ENCODE peak calls at places on chromosomes 1 and 21, in six cellular contexts. One of them, this sample, is unnamed.
A peak's percentile ranks its signal among the peaks of the same experiment; 100 is the strongest.

GRCh38 chr1:233790662-233791371 is 113.7 kb upstream of the SLC35F3 start:
- DNase-seq in GM12878: peak; percentile 30
- DNase-seq in endothelial cell of umbilical vein: peak; percentile 41
- DNase-seq in A549: peak; percentile 88
- DNase-seq in HepG2: peak; percentile 43
- DNase-seq in K562: peak; percentile 81
- DNase-seq in this sample: peak; percentile 59

GRCh38 chr1:239545466-239545865 is 159.1 kb downstream of the CHRM3 start:
- DNase-seq in GM12878: no peak
- DNase-seq in endothelial cell of umbilical vein: no peak
- DNase-seq in A549: no peak
- DNase-seq in HepG2: no peak
- DNase-seq in K562: no peak
- DNase-seq in this sample: no peak

GRCh38 chr1:33460947-33461629 is 11.4 kb upstream of the ZSCAN20 start:
- DNase-seq in GM12878: peak; percentile 67
- DNase-seq in endothelial cell of umbilical vein: peak; percentile 65
- DNase-seq in A549: no peak
- DNase-seq in HepG2: no peak
- DNase-seq in K562: no peak
- DNase-seq in this sample: peak; percentile 59

GRCh38 chr1:107139833-107140702 is 771 bp upstream of the NTNG1 start:
- DNase-seq in GM12878: no peak
- DNase-seq in endothelial cell of umbilical vein: peak; percentile 3
- DNase-seq in A549: no peak
- DNase-seq in HepG2: no peak
- DNase-seq in K562: no peak
- DNase-seq in this sample: peak; percentile 6

GRCh38 chr21:33308586-33309490 is 15.9 kb upstream of the IFNAR1 start:
- DNase-seq in GM12878: peak; percentile 98
- DNase-seq in endothelial cell of umbilical vein: no peak
- DNase-seq in A549: no peak
- DNase-seq in HepG2: no peak
- DNase-seq in K562: no peak
- DNase-seq in this sample: peak; percentile 65

GRCh38 chr21:42039470-42039901 is 29.3 kb upstream of the ZBTB21 start:
- DNase-seq in GM12878: no peak
- DNase-seq in endothelial cell of umbilical vein: no peak
- DNase-seq in A549: no peak
- DNase-seq in HepG2: no peak
- DNase-seq in K562: no peak
- DNase-seq in this sample: no peak

GRCh38 chr1:224801761-224802490 is 127.5 kb upstream of the DNAH14 start:
- DNase-seq in GM12878: no peak
- DNase-seq in endothelial cell of umbilical vein: no peak
- DNase-seq in A549: no peak
- DNase-seq in HepG2: no peak
- DNase-seq in K562: no peak
- DNase-seq in this sample: no peak

GRCh38 chr1:180926164-180926981 is 13.7 kb downstream of the KIAA1614 start:
- DNase-seq in GM12878: no peak
- DNase-seq in endothelial cell of umbilical vein: no peak
- DNase-seq in A549: no peak
- DNase-seq in HepG2: no peak
- DNase-seq in K562: no peak
- DNase-seq in this sample: no peak

GRCh38 chr1:43524804-43525203 is 5.9 kb upstream of the PTPRF start:
- DNase-seq in GM12878: no peak
- DNase-seq in endothelial cell of umbilical vein: no peak
- DNase-seq in A549: no peak
- DNase-seq in HepG2: no peak
- DNase-seq in K562: peak; percentile 69
- DNase-seq in this sample: no peak

GRCh38 chr1:110477445-110477957 is 26.6 kb downstream of the PROK1 start:
- DNase-seq in GM12878: no peak
- DNase-seq in endothelial cell of umbilical vein: no peak
- DNase-seq in A549: peak; percentile 50
- DNase-seq in HepG2: no peak
- DNase-seq in K562: no peak
- DNase-seq in this sample: peak; percentile 21

GRCh38 chr1:39337067-39337466 is 132.6 kb downstream of the MACF1 start:
- DNase-seq in GM12878: no peak
- DNase-seq in endothelial cell of umbilical vein: no peak
- DNase-seq in A549: no peak
- DNase-seq in HepG2: no peak
- DNase-seq in K562: no peak
- DNase-seq in this sample: no peak

GRCh38 chr21:44436111-44436611 is 19.1 kb upstream of the LRRC3 start:
- DNase-seq in GM12878: no peak
- DNase-seq in endothelial cell of umbilical vein: no peak
- DNase-seq in A549: no peak
- DNase-seq in HepG2: no peak
- DNase-seq in K562: no peak
- DNase-seq in this sample: no peak

GRCh38 chr1:117658676-117659075 is 52.8 kb downstream of the TENT5C start:
- DNase-seq in GM12878: peak; percentile 51
- DNase-seq in endothelial cell of umbilical vein: no peak
- DNase-seq in A549: no peak
- DNase-seq in HepG2: no peak
- DNase-seq in K562: no peak
- DNase-seq in this sample: no peak
- TF ChIP-seq CTCF in GM12878: no peak
- TF ChIP-seq CTCF in endothelial cell of umbilical vein: no peak
- TF ChIP-seq CTCF in A549: no peak
- TF ChIP-seq CTCF in HepG2: no peak
- TF ChIP-seq CTCF in K562: no peak
- TF ChIP-seq CTCF in this sample: no peak

DNA sequence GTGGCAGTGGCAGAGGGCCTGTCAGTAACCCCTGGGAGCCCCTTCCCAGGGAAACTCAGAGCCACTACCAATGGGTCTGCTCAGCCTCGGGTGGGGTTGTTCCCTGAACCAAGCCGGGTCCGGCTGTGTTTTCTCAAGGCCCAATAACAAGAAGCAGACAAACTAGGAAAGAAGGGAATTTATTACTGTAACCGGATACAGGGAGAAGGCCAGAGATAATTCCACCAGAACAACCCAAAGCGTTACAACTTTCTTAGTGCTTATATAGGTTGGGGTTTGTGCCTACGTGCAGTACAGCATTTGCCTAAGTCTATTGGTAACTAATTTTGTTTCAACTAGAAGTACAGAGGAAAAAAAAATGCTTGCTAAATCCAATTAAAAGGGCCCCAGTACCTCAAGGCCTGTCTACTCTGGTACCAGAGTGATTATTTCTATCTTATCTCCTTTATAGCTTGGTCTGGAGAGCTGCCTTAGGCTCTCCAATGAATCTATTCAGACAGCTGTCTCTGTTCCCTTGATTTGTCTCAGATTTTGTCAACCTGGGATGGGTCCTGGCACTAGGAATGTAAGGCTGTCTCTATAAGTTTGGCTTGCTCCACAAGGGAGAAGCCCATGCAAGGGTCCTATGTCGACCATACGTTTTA is 57.3 kb upstream of the CCDC190 start:
- DNase-seq in GM12878: no peak
- DNase-seq in endothelial cell of umbilical vein: no peak
- DNase-seq in A549: no peak
- DNase-seq in HepG2: no peak
- DNase-seq in K562: no peak
- DNase-seq in this sample: no peak
- TF ChIP-seq MYC in GM12878: no peak
- TF ChIP-seq MYC in endothelial cell of umbilical vein: no peak
- TF ChIP-seq MYC in A549: no peak
- TF ChIP-seq MYC in HepG2: no peak
- TF ChIP-seq MYC in K562: no peak
- TF ChIP-seq MYC in this sample: no peak

GRCh38 chr1:6051423-6051822 is 5.7 kb downstream of the KCNAB2 start:
- DNase-seq in GM12878: no peak
- DNase-seq in endothelial cell of umbilical vein: no peak
- DNase-seq in A549: no peak
- DNase-seq in HepG2: no peak
- DNase-seq in K562: no peak
- DNase-seq in this sample: no peak

GRCh38 chr1:6053206-6053546 is 7.5 kb downstream of the KCNAB2 start:
- DNase-seq in GM12878: no peak
- DNase-seq in endothelial cell of umbilical vein: no peak
- DNase-seq in A549: no peak
- DNase-seq in HepG2: no peak
- DNase-seq in K562: no peak
- DNase-seq in this sample: no peak

GRCh38 chr1:6049419-6049818 is 3.7 kb downstream of the KCNAB2 start:
- DNase-seq in GM12878: no peak
- DNase-seq in endothelial cell of umbilical vein: no peak
- DNase-seq in A549: no peak
- DNase-seq in HepG2: no peak
- DNase-seq in K562: no peak
- DNase-seq in this sample: no peak

GRCh38 chr1:6054596-6054995 is 8.9 kb downstream of the KCNAB2 start:
- DNase-seq in GM12878: no peak
- DNase-seq in endothelial cell of umbilical vein: no peak
- DNase-seq in A549: no peak
- DNase-seq in HepG2: no peak
- DNase-seq in K562: no peak
- DNase-seq in this sample: no peak

DNA sequence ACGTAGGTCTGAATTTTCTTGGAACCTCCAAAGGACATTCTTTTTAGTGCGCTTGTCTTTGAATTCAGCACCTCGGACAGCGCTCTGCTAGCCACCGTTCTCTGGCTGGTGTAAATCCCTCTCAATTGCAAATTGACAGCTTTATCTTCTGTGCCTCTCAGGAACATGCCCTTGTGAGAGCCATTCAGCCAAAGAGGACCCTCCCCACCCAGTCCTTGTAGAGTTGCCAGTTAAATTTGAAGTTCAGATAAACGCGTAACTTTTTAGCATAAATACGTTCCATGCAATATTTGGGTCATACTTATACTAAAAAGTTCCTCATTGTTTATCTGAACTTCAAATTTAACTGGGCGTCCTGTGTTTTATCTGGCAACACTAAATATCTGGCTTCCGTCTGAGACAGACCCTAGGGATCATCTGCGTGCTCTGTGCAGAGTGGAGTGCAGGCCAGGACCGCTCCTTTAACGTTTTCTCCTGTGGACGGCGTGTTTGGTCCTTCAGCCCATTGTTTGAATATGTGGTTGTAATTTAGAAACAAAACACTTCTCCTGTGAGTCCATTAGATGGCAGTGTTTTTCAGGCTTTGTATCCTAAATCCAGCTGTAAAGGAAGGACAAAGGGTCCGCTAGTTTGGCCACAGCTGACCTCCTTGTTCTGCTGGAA is 7.0 kb downstream of the KCNAB2 start:
- DNase-seq in GM12878: no peak
- DNase-seq in endothelial cell of umbilical vein: peak; percentile 70
- DNase-seq in A549: peak; percentile 81
- DNase-seq in HepG2: peak; percentile 43
- DNase-seq in K562: peak; percentile 71
- DNase-seq in this sample: peak; percentile 63
- TF ChIP-seq CTCF in GM12878: peak; percentile 39
- TF ChIP-seq CTCF in endothelial cell of umbilical vein: peak; percentile 62
- TF ChIP-seq CTCF in A549: peak; percentile 57
- TF ChIP-seq CTCF in HepG2: peak; percentile 74
- TF ChIP-seq CTCF in K562: peak; percentile 72
- TF ChIP-seq CTCF in this sample: peak; percentile 14

GRCh38 chr1:22327411-22327810 is 124.2 kb upstream of the ZBTB40 start:
- DNase-seq in GM12878: no peak
- DNase-seq in endothelial cell of umbilical vein: no peak
- DNase-seq in A549: no peak
- DNase-seq in HepG2: no peak
- DNase-seq in K562: no peak
- DNase-seq in this sample: no peak
- TF ChIP-seq MYC in GM12878: no peak
- TF ChIP-seq MYC in endothelial cell of umbilical vein: no peak
- TF ChIP-seq MYC in A549: no peak
- TF ChIP-seq MYC in HepG2: no peak
- TF ChIP-seq MYC in K562: no peak
- TF ChIP-seq MYC in this sample: no peak

DNA sequence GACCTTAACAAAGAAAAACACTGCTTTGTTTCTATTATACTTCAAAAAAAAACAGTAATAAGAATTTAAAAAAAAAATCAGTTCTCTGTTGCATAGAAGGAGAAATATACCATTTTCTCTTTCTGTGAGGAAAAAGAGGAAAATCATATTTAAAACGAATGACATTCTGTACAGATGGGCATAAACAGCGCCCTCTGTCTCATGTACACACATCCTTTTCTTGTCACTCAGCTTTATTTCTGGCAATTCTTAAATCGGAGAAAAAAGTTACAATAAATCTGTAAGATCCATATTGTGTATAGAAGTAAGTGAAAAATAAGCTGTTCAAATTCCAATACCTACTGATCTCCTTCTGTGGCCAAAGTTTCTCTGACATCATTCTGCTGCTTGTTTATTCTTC is 245.4 kb downstream of the SMYD3 start:
- DNase-seq in GM12878: no peak
- DNase-seq in endothelial cell of umbilical vein: no peak
- DNase-seq in A549: no peak
- DNase-seq in HepG2: no peak
- DNase-seq in K562: no peak
- DNase-seq in this sample: peak; percentile 15
- TF ChIP-seq CTCF in GM12878: no peak
- TF ChIP-seq CTCF in endothelial cell of umbilical vein: peak; percentile 1
- TF ChIP-seq CTCF in A549: no peak
- TF ChIP-seq CTCF in HepG2: peak; percentile 41
- TF ChIP-seq CTCF in K562: no peak
- TF ChIP-seq CTCF in this sample: no peak

GRCh38 chr1:2065699-2066098 is 15.5 kb downstream of the PRKCZ start:
- DNase-seq in GM12878: no peak
- DNase-seq in endothelial cell of umbilical vein: no peak
- DNase-seq in A549: no peak
- DNase-seq in HepG2: no peak
- DNase-seq in K562: no peak
- DNase-seq in this sample: no peak
- TF ChIP-seq MYC in GM12878: no peak
- TF ChIP-seq MYC in endothelial cell of umbilical vein: no peak
- TF ChIP-seq MYC in A549: no peak
- TF ChIP-seq MYC in HepG2: no peak
- TF ChIP-seq MYC in K562: no peak
- TF ChIP-seq MYC in this sample: no peak

GRCh38 chr1:222813866-222814535 is 838 bp upstream of the DISP1 start:
- DNase-seq in GM12878: no peak
- DNase-seq in endothelial cell of umbilical vein: no peak
- DNase-seq in A549: no peak
- DNase-seq in HepG2: no peak
- DNase-seq in K562: no peak
- DNase-seq in this sample: no peak
- TF ChIP-seq CTCF in GM12878: no peak
- TF ChIP-seq CTCF in endothelial cell of umbilical vein: no peak
- TF ChIP-seq CTCF in A549: no peak
- TF ChIP-seq CTCF in HepG2: no peak
- TF ChIP-seq CTCF in K562: no peak
- TF ChIP-seq CTCF in this sample: no peak